ENCODE peak calls at places on chromosomes 4 and X, in four cellular contexts. One of them, this sample, is unnamed.

GRCh38 chrX:150332023-150332422 is 31.1 kb upstream of the MAMLD1 start:
- DNase-seq in hepatocyte: no peak
- DNase-seq in cardiac muscle cell: no peak
- DNase-seq in heart left ventricle: no peak
- DNase-seq in this sample: no peak

GRCh38 chr4:60897415-60897814 is 302.7 kb upstream of the ADGRL3 start:
- DNase-seq in cardiac muscle cell: peak; percentile 0
- DNase-seq in heart left ventricle: no peak
- DNase-seq in hepatocyte: no peak
- DNase-seq in this sample: no peak

GRCh38 chr4:130336585-130337217 is 1240.7 kb downstream of the C4orf33 start:
- DNase-seq in hepatocyte: peak; percentile 19
- DNase-seq in cardiac muscle cell: peak; percentile 64
- DNase-seq in heart left ventricle: no peak
- DNase-seq in this sample: no peak

GRCh38 chrX:118271770-118272169 is 74.1 kb upstream of the WDR44 start:
- DNase-seq in hepatocyte: no peak
- DNase-seq in cardiac muscle cell: peak; percentile 75
- DNase-seq in heart left ventricle: no peak
- DNase-seq in this sample: no peak

GRCh38 chr4:60847614-60848013 is 352.5 kb upstream of the ADGRL3 start:
- DNase-seq in heart left ventricle: no peak
- DNase-seq in cardiac muscle cell: no peak
- DNase-seq in hepatocyte: peak; percentile 5
- DNase-seq in this sample: no peak

GRCh38 chr4:47612116-47613023 is 127.3 kb downstream of the ATP10D start:
- DNase-seq in cardiac muscle cell: peak; percentile 2
- DNase-seq in heart left ventricle: no peak
- DNase-seq in hepatocyte: no peak
- DNase-seq in this sample: no peak

GRCh38 chr4:6727081-6727942 is 11.3 kb downstream of the BLOC1S4 start:
- DNase-seq in heart left ventricle: no peak
- DNase-seq in hepatocyte: peak; percentile 48
- DNase-seq in cardiac muscle cell: no peak
- DNase-seq in this sample: no peak

GRCh38 chr4:2301806-2302205 is 39.9 kb upstream of the MXD4 start:
- DNase-seq in cardiac muscle cell: no peak
- DNase-seq in heart left ventricle: no peak
- DNase-seq in hepatocyte: no peak
- DNase-seq in this sample: no peak

GRCh38 chrX:38664285-38664684 is 102.9 kb downstream of the TSPAN7 start:
- DNase-seq in heart left ventricle: no peak
- DNase-seq in hepatocyte: peak; percentile 65
- DNase-seq in cardiac muscle cell: peak; percentile 53
- DNase-seq in this sample: no peak

GRCh38 chr4:143185253-143186107 is 763 bp downstream of the USP38 start:
- DNase-seq in heart left ventricle: no peak
- DNase-seq in cardiac muscle cell: peak; percentile 10
- DNase-seq in hepatocyte: peak; percentile 44
- DNase-seq in this sample: peak; percentile 55

GRCh38 chr4:38122060-38122459 is 161.9 kb downstream of the PTTG2 start:
- DNase-seq in cardiac muscle cell: no peak
- DNase-seq in hepatocyte: no peak
- DNase-seq in heart left ventricle: no peak
- DNase-seq in this sample: no peak

GRCh38 chr4:145207934-145208333 is 27.5 kb upstream of the OTUD4 start:
- DNase-seq in heart left ventricle: no peak
- DNase-seq in hepatocyte: no peak
- DNase-seq in cardiac muscle cell: no peak
- DNase-seq in this sample: no peak

GRCh38 chr4:87058272-87059073 is 123.7 kb downstream of the AFF1 start:
- DNase-seq in cardiac muscle cell: no peak
- DNase-seq in hepatocyte: peak; percentile 39
- DNase-seq in heart left ventricle: no peak
- DNase-seq in this sample: no peak

GRCh38 chr4:151690884-151691283 is 69.9 kb downstream of the GATB start:
- DNase-seq in cardiac muscle cell: peak; percentile 48
- DNase-seq in hepatocyte: no peak
- DNase-seq in heart left ventricle: no peak
- DNase-seq in this sample: no peak

GRCh38 chr4:103774326-103774725 is 54.5 kb upstream of the TACR3 start:
- DNase-seq in cardiac muscle cell: no peak
- DNase-seq in hepatocyte: no peak
- DNase-seq in heart left ventricle: no peak
- DNase-seq in this sample: no peak

GRCh38 chr4:123477804-123478209 is 81.2 kb downstream of the SPRY1 start:
- DNase-seq in heart left ventricle: peak; percentile 28
- DNase-seq in cardiac muscle cell: peak; percentile 86
- DNase-seq in hepatocyte: no peak
- DNase-seq in this sample: peak; percentile 36

GRCh38 chrX:66360894-66361293 is 196.8 kb downstream of the HEPH start:
- DNase-seq in hepatocyte: no peak
- DNase-seq in heart left ventricle: no peak
- DNase-seq in cardiac muscle cell: no peak
- DNase-seq in this sample: no peak

GRCh38 chr4:78004270-78004669 is 52.9 kb upstream of the FRAS1 start:
- DNase-seq in cardiac muscle cell: no peak
- DNase-seq in hepatocyte: no peak
- DNase-seq in heart left ventricle: no peak
- DNase-seq in this sample: no peak

GRCh38 chr4:40516651-40517050 is 113.0 kb downstream of the RBM47 start:
- DNase-seq in hepatocyte: peak; percentile 22
- DNase-seq in heart left ventricle: no peak
- DNase-seq in cardiac muscle cell: no peak
- DNase-seq in this sample: peak; percentile 59

GRCh38 chr4:39614487-39615162 is 24.0 kb downstream of the SMIM14 start:
- DNase-seq in heart left ventricle: no peak
- DNase-seq in cardiac muscle cell: peak; percentile 69
- DNase-seq in hepatocyte: peak; percentile 39
- DNase-seq in this sample: no peak

GRCh38 chr4:78293841-78294301 is 236.7 kb downstream of the FRAS1 start:
- DNase-seq in cardiac muscle cell: peak; percentile 83
- DNase-seq in hepatocyte: no peak
- DNase-seq in heart left ventricle: no peak
- DNase-seq in this sample: no peak

GRCh38 chrX:129877401-129877800 is 28.6 kb upstream of the UTP14A start:
- DNase-seq in heart left ventricle: no peak
- DNase-seq in cardiac muscle cell: no peak
- DNase-seq in hepatocyte: no peak
- DNase-seq in this sample: no peak

GRCh38 chr4:76950846-76951321 is 1.3 kb downstream of the SEPTIN11 start:
- DNase-seq in cardiac muscle cell: peak; percentile 52
- DNase-seq in heart left ventricle: no peak
- DNase-seq in hepatocyte: peak; percentile 48
- DNase-seq in this sample: peak; percentile 54

GRCh38 chr4:73899321-73899720 is 30.1 kb downstream of the CXCL1 start:
- DNase-seq in cardiac muscle cell: no peak
- DNase-seq in hepatocyte: no peak
- DNase-seq in heart left ventricle: no peak
- DNase-seq in this sample: no peak

GRCh38 chrX:17476411-17476810 is 101.4 kb downstream of the NHS start:
- DNase-seq in cardiac muscle cell: no peak
- DNase-seq in heart left ventricle: no peak
- DNase-seq in hepatocyte: no peak
- DNase-seq in this sample: no peak

GRCh38 chr4:180827610-180828009 is 1415.6 kb upstream of the TENM3 start:
- DNase-seq in cardiac muscle cell: peak; percentile 23
- DNase-seq in heart left ventricle: no peak
- DNase-seq in hepatocyte: peak; percentile 8
- DNase-seq in this sample: no peak

GRCh38 chrX:131728295-131729145 is 184.6 kb downstream of the OR13H1 start:
- DNase-seq in hepatocyte: no peak
- DNase-seq in cardiac muscle cell: no peak
- DNase-seq in heart left ventricle: no peak
- DNase-seq in this sample: peak; percentile 90

GRCh38 chr4:150078041-150078995 is at the start of gene DCLK2:
- DNase-seq in cardiac muscle cell: peak; percentile 97
- DNase-seq in heart left ventricle: peak; percentile 89
- DNase-seq in hepatocyte: peak; percentile 79
- DNase-seq in this sample: peak; percentile 35

GRCh38 chr4:153245775-153246174 is 41.5 kb downstream of the TRIM2 start:
- DNase-seq in heart left ventricle: no peak
- DNase-seq in hepatocyte: no peak
- DNase-seq in cardiac muscle cell: no peak
- DNase-seq in this sample: no peak

GRCh38 chr4:27176400-27176799 is 315.8 kb downstream of the STIM2 start:
- DNase-seq in heart left ventricle: no peak
- DNase-seq in hepatocyte: peak; percentile 72
- DNase-seq in cardiac muscle cell: peak; percentile 13
- DNase-seq in this sample: no peak

GRCh38 chrX:6694977-6695376 is 160.1 kb upstream of the VCX3A start:
- DNase-seq in hepatocyte: no peak
- DNase-seq in heart left ventricle: no peak
- DNase-seq in cardiac muscle cell: no peak
- DNase-seq in this sample: no peak

GRCh38 chr4:93203708-93204107 is 624.8 kb upstream of the ATOH1 start:
- DNase-seq in hepatocyte: peak; percentile 6
- DNase-seq in cardiac muscle cell: no peak
- DNase-seq in heart left ventricle: no peak
- DNase-seq in this sample: no peak

GRCh38 chrX:131977619-131978018 is 45.5 kb upstream of the STK26 start:
- DNase-seq in cardiac muscle cell: peak; percentile 8
- DNase-seq in hepatocyte: no peak
- DNase-seq in heart left ventricle: no peak
- DNase-seq in this sample: no peak

GRCh38 chr4:79982587-79983327 is 90.3 kb downstream of the ANTXR2 start:
- DNase-seq in cardiac muscle cell: peak; percentile 36
- DNase-seq in heart left ventricle: no peak
- DNase-seq in hepatocyte: no peak
- DNase-seq in this sample: no peak

GRCh38 chr4:102586644-102587021 is 85.5 kb downstream of the NFKB1 start:
- DNase-seq in cardiac muscle cell: no peak
- DNase-seq in heart left ventricle: no peak
- DNase-seq in hepatocyte: no peak
- DNase-seq in this sample: no peak

GRCh38 chr4:159055851-159056250 is 47.0 kb upstream of the RAPGEF2 start:
- DNase-seq in cardiac muscle cell: no peak
- DNase-seq in hepatocyte: no peak
- DNase-seq in heart left ventricle: no peak
- DNase-seq in this sample: no peak
- TF ChIP-seq CTCF in cardiac muscle cell: no peak
- TF ChIP-seq CTCF in hepatocyte: no peak
- TF ChIP-seq CTCF in heart left ventricle: no peak
- TF ChIP-seq CTCF in this sample: no peak

DNA sequence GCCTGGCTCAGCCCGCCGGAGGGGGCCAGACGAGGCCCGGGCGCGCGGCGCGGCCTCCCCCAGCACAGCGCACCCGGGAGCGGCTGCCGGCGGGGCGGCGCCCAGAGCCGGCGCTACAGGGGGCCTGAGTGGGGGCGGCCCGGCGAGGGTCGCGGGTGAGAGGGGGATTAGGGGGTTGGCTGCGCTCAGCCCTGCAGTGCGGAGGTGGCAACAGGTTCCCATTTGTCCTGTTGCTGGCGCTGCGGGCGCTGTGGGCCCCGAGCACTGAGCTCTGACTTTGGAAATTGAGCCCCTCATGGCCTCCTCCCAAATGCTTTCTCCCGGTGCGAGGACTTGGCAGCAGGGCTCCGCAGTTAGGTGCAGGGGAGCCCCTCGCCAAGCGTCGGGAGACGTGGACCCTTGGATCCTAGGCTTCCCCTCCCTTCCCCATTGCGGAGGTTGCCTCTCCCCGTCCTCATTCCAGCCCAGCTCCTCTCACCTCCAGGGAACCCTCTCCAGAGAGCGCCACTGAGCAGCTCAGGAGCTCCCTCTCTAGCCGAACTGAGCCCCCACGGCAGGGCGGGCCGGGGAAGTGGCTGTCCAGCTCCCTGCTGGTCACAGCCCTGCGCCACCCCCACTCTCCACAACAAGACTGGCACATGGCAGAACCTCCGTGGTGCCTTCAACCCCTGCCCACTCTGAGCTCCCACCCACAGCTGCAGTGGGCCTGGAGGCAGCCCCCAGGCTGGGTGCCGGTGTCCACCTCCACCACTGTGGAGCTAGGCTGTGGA is 2.5 kb upstream of the DUSP9 start:
- DNase-seq in cardiac muscle cell: no peak
- DNase-seq in hepatocyte: no peak
- DNase-seq in heart left ventricle: no peak
- DNase-seq in this sample: no peak
- H3K4me3 ChIP-seq in cardiac muscle cell: peak overlapping the region; percentile 18
- H3K4me3 ChIP-seq in hepatocyte: no peak overlapping the region
- H3K4me3 ChIP-seq in heart left ventricle: no peak overlapping the region
- H3K4me3 ChIP-seq in this sample: no peak overlapping the region

GRCh38 chr4:185654965-185655554 is 119.8 kb upstream of the PDLIM3 start:
- DNase-seq in heart left ventricle: no peak
- DNase-seq in hepatocyte: no peak
- DNase-seq in cardiac muscle cell: no peak
- DNase-seq in this sample: no peak

GRCh38 chr4:185657699-185658098 is 122.4 kb upstream of the PDLIM3 start:
- DNase-seq in hepatocyte: no peak
- DNase-seq in heart left ventricle: no peak
- DNase-seq in cardiac muscle cell: no peak
- DNase-seq in this sample: no peak

GRCh38 chr4:185657191-185657590 is 121.9 kb upstream of the PDLIM3 start:
- DNase-seq in hepatocyte: no peak
- DNase-seq in cardiac muscle cell: no peak
- DNase-seq in heart left ventricle: no peak
- DNase-seq in this sample: no peak

GRCh38 chr4:185654311-185654710 is 119.0 kb upstream of the PDLIM3 start:
- DNase-seq in heart left ventricle: no peak
- DNase-seq in cardiac muscle cell: no peak
- DNase-seq in hepatocyte: no peak
- DNase-seq in this sample: no peak

DNA sequence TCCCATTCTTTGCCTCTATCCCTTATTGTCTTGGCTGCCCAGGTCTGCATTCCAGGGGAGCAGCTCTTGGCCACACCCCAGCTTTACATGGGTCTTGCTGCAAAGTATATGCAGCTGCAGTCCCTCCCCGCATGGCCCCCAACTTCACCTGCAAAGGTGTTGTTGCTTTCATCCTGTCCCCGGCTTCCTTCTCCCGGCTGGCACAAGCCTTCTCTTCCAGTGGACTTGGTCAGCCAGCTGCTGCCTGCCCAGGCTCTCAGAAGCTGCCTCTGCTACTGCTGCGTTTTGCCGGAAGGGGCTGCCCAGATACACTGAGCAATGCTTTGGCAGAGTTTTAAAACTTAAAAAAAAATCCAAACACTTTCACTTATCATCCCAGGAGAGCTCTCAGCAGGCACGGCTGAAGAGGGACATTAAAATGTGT is 121.2 kb upstream of the PDLIM3 start:
- DNase-seq in heart left ventricle: peak; percentile 52
- DNase-seq in cardiac muscle cell: peak; percentile 75
- DNase-seq in hepatocyte: peak; percentile 42
- DNase-seq in this sample: no peak
- TF ChIP-seq CTCF in heart left ventricle: peak; percentile 15
- TF ChIP-seq CTCF in cardiac muscle cell: peak; percentile 78
- TF ChIP-seq CTCF in hepatocyte: peak; percentile 40
- TF ChIP-seq CTCF in this sample: no peak

GRCh38 chrX:13938766-13939530 is 90.7 kb downstream of the GEMIN8 start:
- DNase-seq in cardiac muscle cell: no peak
- DNase-seq in hepatocyte: no peak
- DNase-seq in heart left ventricle: no peak
- DNase-seq in this sample: no peak
- H3K4me3 ChIP-seq in cardiac muscle cell: peak overlapping the region; percentile 77
- H3K4me3 ChIP-seq in hepatocyte: peak overlapping the region; percentile 42
- H3K4me3 ChIP-seq in heart left ventricle: peak overlapping the region; percentile 62
- H3K4me3 ChIP-seq in this sample: peak overlapping the region; percentile 50

GRCh38 chr4:182835006-182835740 is 82.0 kb downstream of the DCTD start:
- DNase-seq in heart left ventricle: no peak
- DNase-seq in cardiac muscle cell: no peak
- DNase-seq in hepatocyte: no peak
- DNase-seq in this sample: no peak
- TF ChIP-seq CTCF in heart left ventricle: no peak
- TF ChIP-seq CTCF in cardiac muscle cell: no peak
- TF ChIP-seq CTCF in hepatocyte: no peak
- TF ChIP-seq CTCF in this sample: no peak

This sample was measured in Peyer's patch.